ENCODE peak calls at places on chromosomes 5 and 9, in ten cellular contexts. G is effector CD8-positive, alpha-beta T cell; L is stimulated activated CD4-positive, alpha-beta T cell treated with anti-CD3 and anti-CD28 coated beads, Interleukin-15, amount 100 ng/mL, for 1 hour; K is SK-N-SH; M is psoas muscle; V is RWPE1; B is activated naive CD8-positive, alpha-beta T cell treated with anti-CD3 and anti-CD28 coated beads, Interleukin-2, amount 50 U/mL, for 24 hours; F is lung microvascular endothelial cell; H is fibroblast of pulmonary artery; A is activated CD4-positive, alpha-beta T cell treated with anti-CD3 and anti-CD28 coated beads, Interleukin-2, amount 50 U/mL, for 1 hour. T is an unnamed sample.

GRCh38 chr5:137051165-137051564 is 448.0 kb downstream of the SPOCK1 start:
- DNase-seq in M (no peak), A (no peak), H (peak), K (no peak), L (no peak), V (no peak), G (no peak), F (peak), B (no peak), T (no peak)

GRCh38 chr5:109558952-109559351 is 130.8 kb upstream of the MAN2A1 start:
- DNase-seq in A (no peak), F (no peak), K (no peak), B (no peak), V (no peak), L (no peak), G (no peak), M (no peak), H (peak), T (no peak)

GRCh38 chr5:137836997-137837396 is 30.7 kb upstream of the MYOT start:
- DNase-seq in H (peak), M (no peak), A (no peak), L (no peak), V (no peak), B (no peak), F (no peak), K (no peak), G (no peak), T (no peak)

GRCh38 chr9:137218754-137219271 is 3.2 kb downstream of the RNF208 start:
- DNase-seq in M (no peak), K (no peak), A (no peak), L (no peak), G (no peak), F (no peak), H (peak), V (no peak), B (no peak), T (no peak)

GRCh38 chr5:83026930-83027687 is 50.1 kb downstream of the TMEM167A start:
- DNase-seq in L (no peak), H (no peak), V (no peak), G (no peak), F (no peak), M (no peak), A (no peak), K (no peak), B (no peak), T (no peak)

GRCh38 chr9:133874061-133874638 is 118.0 kb downstream of the VAV2 start:
- DNase-seq in G (no peak), A (no peak), B (no peak), K (peak), V (peak), H (peak), L (no peak), F (no peak), M (no peak), T (no peak)

GRCh38 chr9:84271004-84271886 is 69.3 kb downstream of the SLC28A3 start:
- DNase-seq in F (peak), K (peak), M (peak), B (peak), H (peak), G (no peak), V (no peak), L (no peak), A (no peak), T (peak)

GRCh38 chr5:13189532-13189931 is 755.0 kb downstream of the DNAH5 start:
- DNase-seq in G (no peak), B (no peak), M (no peak), K (no peak), H (no peak), A (no peak), L (no peak), V (no peak), F (no peak), T (no peak)

GRCh38 chr9:37565661-37566618 is 10.2 kb downstream of the FBXO10 start:
- DNase-seq in G (no peak), A (no peak), V (no peak), L (no peak), H (no peak), F (no peak), M (no peak), B (no peak), K (no peak), T (peak)

GRCh38 chr9:20790721-20791120 is 106.7 kb downstream of the FOCAD start:
- DNase-seq in F (no peak), A (no peak), H (no peak), B (no peak), K (no peak), M (no peak), V (no peak), L (no peak), G (no peak), T (no peak)

GRCh38 chr9:135281661-135282000 is 194.2 kb downstream of the OLFM1 start:
- DNase-seq in G (no peak), L (no peak), V (no peak), F (no peak), H (no peak), M (no peak), B (no peak), K (peak), A (no peak), T (no peak)

T was measured in stimulated activated naive B cell treated with anti-CD40 and anti-IgM and Interleukin-4, amounts not matched to agents 10 μg/mL and 1 μg/mL and 100 μg/mL, for 72 hours.